ENCODE peak calls at places on chromosomes 13 and 19, in six cellular contexts. One of them, this sample, is unnamed. For H3K36me3 and H3K27me3, the result is how much of the 10 kb centered on the place peaks cover.

GRCh38 chr19:47226426-47227346 is 4.3 kb downstream of the BBC3 start:
- DNase-seq in uterus: peak
- DNase-seq in stomach: peak
- DNase-seq in fibroblast of lung: peak
- DNase-seq in esophagus squamous epithelium: no peak
- DNase-seq in GM23338: peak
- DNase-seq in this sample: peak

GRCh38 chr13:48132961-48133360 is 38.1 kb upstream of the MED4 start:
- DNase-seq in uterus: no peak
- DNase-seq in stomach: no peak
- DNase-seq in fibroblast of lung: no peak
- DNase-seq in esophagus squamous epithelium: no peak
- DNase-seq in GM23338: no peak
- DNase-seq in this sample: no peak

GRCh38 chr19:33271246-33272021 is 30.9 kb downstream of the CEBPA start:
- DNase-seq in uterus: no peak
- DNase-seq in stomach: no peak
- DNase-seq in fibroblast of lung: no peak
- DNase-seq in esophagus squamous epithelium: no peak
- DNase-seq in GM23338: no peak
- DNase-seq in this sample: peak

GRCh38 chr13:51885651-51886050 is 23.9 kb downstream of the CCDC70 start:
- DNase-seq in uterus: no peak
- DNase-seq in stomach: no peak
- DNase-seq in fibroblast of lung: no peak
- DNase-seq in esophagus squamous epithelium: no peak
- DNase-seq in GM23338: no peak
- DNase-seq in this sample: no peak

GRCh38 chr13:46530084-46530935 is 22.7 kb upstream of the LRCH1 start:
- DNase-seq in uterus: no peak
- DNase-seq in stomach: no peak
- DNase-seq in fibroblast of lung: peak
- DNase-seq in esophagus squamous epithelium: no peak
- DNase-seq in GM23338: no peak
- DNase-seq in this sample: no peak

GRCh38 chr19:39402417-39403297 is 4.0 kb upstream of the ZFP36 start:
- DNase-seq in uterus: peak
- DNase-seq in stomach: peak
- DNase-seq in fibroblast of lung: peak
- DNase-seq in esophagus squamous epithelium: peak
- DNase-seq in GM23338: peak
- DNase-seq in this sample: peak

GRCh38 chr19:48713041-48713863 is 6.3 kb downstream of the MAMSTR start:
- DNase-seq in uterus: no peak
- DNase-seq in stomach: no peak
- DNase-seq in fibroblast of lung: peak
- DNase-seq in esophagus squamous epithelium: no peak
- DNase-seq in GM23338: peak
- DNase-seq in this sample: no peak

GRCh38 chr19:55437410-55437809 is 5.7 kb downstream of the SHISA7 start:
- DNase-seq in uterus: no peak
- DNase-seq in stomach: peak
- DNase-seq in fibroblast of lung: peak
- DNase-seq in esophagus squamous epithelium: no peak
- DNase-seq in GM23338: peak
- DNase-seq in this sample: peak

GRCh38 chr13:27037171-27037570 is 134.4 kb downstream of the USP12 start:
- DNase-seq in uterus: no peak
- DNase-seq in stomach: no peak
- DNase-seq in fibroblast of lung: no peak
- DNase-seq in esophagus squamous epithelium: no peak
- DNase-seq in GM23338: no peak
- DNase-seq in this sample: no peak

GRCh38 chr19:19409235-19410030 is 4.0 kb downstream of the GATAD2A start:
- DNase-seq in uterus: no peak
- DNase-seq in stomach: no peak
- DNase-seq in fibroblast of lung: no peak
- DNase-seq in esophagus squamous epithelium: no peak
- DNase-seq in GM23338: peak
- DNase-seq in this sample: no peak

GRCh38 chr13:100987993-100988392 is 313.4 kb upstream of the TMTC4 start:
- DNase-seq in uterus: no peak
- DNase-seq in stomach: no peak
- DNase-seq in fibroblast of lung: peak
- DNase-seq in esophagus squamous epithelium: no peak
- DNase-seq in GM23338: peak
- DNase-seq in this sample: no peak

GRCh38 chr19:5250127-5250659 is 90.4 kb downstream of the PTPRS start:
- DNase-seq in uterus: peak
- DNase-seq in stomach: no peak
- DNase-seq in fibroblast of lung: no peak
- DNase-seq in esophagus squamous epithelium: no peak
- DNase-seq in GM23338: no peak
- DNase-seq in this sample: no peak

GRCh38 chr19:51333836-51334460 is 8.0 kb downstream of the VSIG10L start:
- DNase-seq in uterus: no peak
- DNase-seq in stomach: no peak
- DNase-seq in fibroblast of lung: no peak
- DNase-seq in esophagus squamous epithelium: no peak
- DNase-seq in GM23338: peak
- DNase-seq in this sample: no peak

GRCh38 chr13:59038824-59039223 is 1124.9 kb downstream of the DIAPH3 start:
- DNase-seq in uterus: no peak
- DNase-seq in stomach: no peak
- DNase-seq in fibroblast of lung: peak
- DNase-seq in esophagus squamous epithelium: no peak
- DNase-seq in GM23338: no peak
- DNase-seq in this sample: no peak

GRCh38 chr13:84446972-84447700 is 564.9 kb upstream of the SLITRK1 start:
- DNase-seq in uterus: no peak
- DNase-seq in stomach: no peak
- DNase-seq in fibroblast of lung: peak
- DNase-seq in esophagus squamous epithelium: no peak
- DNase-seq in GM23338: peak
- DNase-seq in this sample: no peak

GRCh38 chr19:56538761-56539263 is at the start of gene ZFP28:
- DNase-seq in uterus: peak
- DNase-seq in stomach: no peak
- DNase-seq in fibroblast of lung: no peak
- DNase-seq in esophagus squamous epithelium: peak
- DNase-seq in GM23338: peak
- DNase-seq in this sample: peak

GRCh38 chr13:75226092-75226491 is 255.9 kb downstream of the TBC1D4 start:
- DNase-seq in uterus: no peak
- DNase-seq in stomach: no peak
- DNase-seq in fibroblast of lung: peak
- DNase-seq in esophagus squamous epithelium: no peak
- DNase-seq in GM23338: peak
- DNase-seq in this sample: peak

GRCh38 chr13:46614582-46614981 is 61.6 kb downstream of the LRCH1 start:
- DNase-seq in uterus: no peak
- DNase-seq in stomach: no peak
- DNase-seq in fibroblast of lung: peak
- DNase-seq in esophagus squamous epithelium: no peak
- DNase-seq in GM23338: no peak
- DNase-seq in this sample: no peak

GRCh38 chr13:109818891-109819290 is 32.5 kb upstream of the IRS2 start:
- DNase-seq in uterus: no peak
- DNase-seq in stomach: no peak
- DNase-seq in fibroblast of lung: peak
- DNase-seq in esophagus squamous epithelium: no peak
- DNase-seq in GM23338: no peak
- DNase-seq in this sample: no peak

GRCh38 chr13:109815651-109816050 is 29.3 kb upstream of the IRS2 start:
- DNase-seq in uterus: no peak
- DNase-seq in stomach: no peak
- DNase-seq in fibroblast of lung: no peak
- DNase-seq in esophagus squamous epithelium: no peak
- DNase-seq in GM23338: no peak
- DNase-seq in this sample: no peak

GRCh38 chr13:109816979-109817275 is 30.5 kb upstream of the IRS2 start:
- DNase-seq in uterus: no peak
- DNase-seq in stomach: no peak
- DNase-seq in fibroblast of lung: peak
- DNase-seq in esophagus squamous epithelium: no peak
- DNase-seq in GM23338: no peak
- DNase-seq in this sample: no peak

GRCh38 chr13:109818136-109818535 is 31.8 kb upstream of the IRS2 start:
- DNase-seq in uterus: no peak
- DNase-seq in stomach: no peak
- DNase-seq in fibroblast of lung: no peak
- DNase-seq in esophagus squamous epithelium: no peak
- DNase-seq in GM23338: no peak
- DNase-seq in this sample: no peak

DNA sequence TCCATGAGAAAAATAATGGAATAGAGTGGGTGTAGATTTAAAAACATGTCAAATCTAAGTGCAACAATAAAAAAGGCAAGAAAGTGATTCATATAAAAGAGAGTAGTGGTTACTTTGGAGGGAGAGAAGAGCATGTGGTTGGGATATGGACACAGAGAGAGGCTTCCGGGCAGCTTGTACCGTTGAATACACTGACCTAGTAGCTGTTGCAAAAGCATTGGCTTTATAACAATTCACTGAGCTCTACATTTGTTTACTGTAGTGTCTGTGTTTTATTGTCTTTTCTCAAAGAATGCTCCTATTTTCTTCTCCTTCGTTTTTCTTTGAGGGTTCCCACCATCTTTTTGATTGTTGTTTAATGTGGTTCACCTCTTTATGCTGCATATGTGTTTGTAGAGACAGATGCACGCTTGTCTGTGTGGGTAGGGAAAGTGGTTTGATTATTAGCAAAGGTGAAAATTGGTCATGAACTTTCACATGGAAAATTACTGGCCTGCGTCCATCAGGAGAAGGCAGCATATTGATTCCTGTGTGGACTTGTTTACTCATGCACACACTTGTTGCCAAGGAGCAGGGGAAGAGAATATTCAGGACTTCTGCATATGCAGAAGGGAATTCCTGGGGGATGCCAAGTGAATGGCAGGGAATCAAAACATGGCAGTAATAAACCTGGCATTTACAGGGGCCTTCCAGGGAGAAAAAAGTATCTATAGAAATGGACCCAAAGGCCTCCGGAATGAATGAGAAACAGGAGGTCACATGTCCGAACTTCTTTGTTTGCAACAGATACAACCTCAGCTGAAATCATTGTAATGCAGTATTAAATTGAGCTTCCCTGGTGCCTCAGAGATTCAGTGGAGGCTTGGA is 30.0 kb upstream of the IRS2 start:
- DNase-seq in uterus: no peak
- DNase-seq in stomach: no peak
- DNase-seq in fibroblast of lung: peak
- DNase-seq in esophagus squamous epithelium: no peak
- DNase-seq in GM23338: peak
- DNase-seq in this sample: no peak
- TF ChIP-seq CTCF in uterus: no peak
- TF ChIP-seq CTCF in stomach: no peak
- TF ChIP-seq CTCF in fibroblast of lung: no peak
- TF ChIP-seq CTCF in esophagus squamous epithelium: no peak
- TF ChIP-seq CTCF in GM23338: no peak
- TF ChIP-seq CTCF in this sample: no peak

DNA sequence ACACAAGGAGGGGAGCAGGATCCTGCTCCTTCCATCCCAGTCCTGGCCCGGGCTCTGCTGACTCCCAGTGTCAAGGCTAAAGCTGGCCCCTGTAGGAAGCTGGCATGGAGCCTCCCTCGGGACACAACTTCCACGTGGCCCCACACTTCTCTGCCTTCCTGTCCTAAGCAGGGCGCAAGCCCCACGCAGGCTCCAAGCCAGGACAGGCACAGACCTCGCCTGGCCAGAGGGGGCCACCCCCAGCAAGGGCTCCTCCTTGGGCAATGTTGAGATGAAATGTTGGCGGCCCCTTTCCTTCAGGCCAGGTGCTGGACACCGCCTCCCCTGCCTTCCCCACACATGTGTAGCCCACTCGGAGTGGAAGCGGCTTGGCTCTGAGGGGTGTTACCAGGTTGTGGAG is 66.6 kb downstream of the COL4A1 start:
- DNase-seq in uterus: no peak
- DNase-seq in stomach: no peak
- DNase-seq in fibroblast of lung: no peak
- DNase-seq in esophagus squamous epithelium: no peak
- DNase-seq in GM23338: no peak
- DNase-seq in this sample: no peak
- H3K36me3 ChIP-seq in uterus: under half
- H3K36me3 ChIP-seq in stomach: under half
- H3K36me3 ChIP-seq in fibroblast of lung: under half
- H3K36me3 ChIP-seq in esophagus squamous epithelium: under half
- H3K36me3 ChIP-seq in GM23338: under half
- H3K36me3 ChIP-seq in this sample: under half

DNA sequence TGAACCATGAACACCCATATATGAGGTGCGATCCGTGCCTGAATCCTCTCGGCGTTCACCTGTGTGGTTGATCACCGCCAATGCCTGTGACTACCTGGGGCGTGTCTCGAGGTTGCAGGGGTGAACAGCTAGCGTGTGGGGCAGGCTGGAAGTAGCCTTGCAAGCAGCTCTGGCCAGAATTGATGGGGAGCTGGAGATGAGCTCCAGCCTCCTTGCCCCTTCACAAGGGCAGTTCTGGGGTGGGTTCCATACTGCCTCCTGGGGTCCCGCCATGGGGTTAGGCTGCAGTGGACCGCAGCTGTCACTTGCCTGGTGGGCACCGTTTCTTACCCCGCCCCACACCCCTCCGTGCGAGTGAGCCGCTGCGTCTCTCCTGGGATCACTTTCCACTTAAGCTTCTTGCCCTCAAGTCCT is 154.5 kb upstream of the SOX1 start:
- DNase-seq in uterus: no peak
- DNase-seq in stomach: no peak
- DNase-seq in fibroblast of lung: no peak
- DNase-seq in esophagus squamous epithelium: no peak
- DNase-seq in GM23338: no peak
- DNase-seq in this sample: no peak
- H3K27me3 ChIP-seq in uterus: under half
- H3K27me3 ChIP-seq in stomach: under half
- H3K27me3 ChIP-seq in fibroblast of lung: under half
- H3K27me3 ChIP-seq in esophagus squamous epithelium: under half
- H3K27me3 ChIP-seq in GM23338: under half
- H3K27me3 ChIP-seq in this sample: under half

GRCh38 chr13:85806553-85807175 is 7.4 kb upstream of the SLITRK6 start:
- DNase-seq in uterus: no peak
- DNase-seq in stomach: no peak
- DNase-seq in fibroblast of lung: peak
- DNase-seq in esophagus squamous epithelium: no peak
- DNase-seq in GM23338: peak
- DNase-seq in this sample: no peak
- TF ChIP-seq CTCF in uterus: peak
- TF ChIP-seq CTCF in stomach: peak
- TF ChIP-seq CTCF in fibroblast of lung: peak
- TF ChIP-seq CTCF in esophagus squamous epithelium: peak
- TF ChIP-seq CTCF in GM23338: peak
- TF ChIP-seq CTCF in this sample: peak

GRCh38 chr19:45522010-45522941 is 15.0 kb downstream of the VASP start:
- DNase-seq in uterus: no peak
- DNase-seq in stomach: no peak
- DNase-seq in fibroblast of lung: no peak
- DNase-seq in esophagus squamous epithelium: no peak
- DNase-seq in GM23338: no peak
- DNase-seq in this sample: no peak
- H3K36me3 ChIP-seq in uterus: under half
- H3K36me3 ChIP-seq in stomach: half or more
- H3K36me3 ChIP-seq in fibroblast of lung: under half
- H3K36me3 ChIP-seq in esophagus squamous epithelium: half or more
- H3K36me3 ChIP-seq in GM23338: under half
- H3K36me3 ChIP-seq in this sample: under half